ENCODE peak calls at places on chromosome 13, in four cellular contexts. One of them, this sample, is unnamed.

GRCh38 chr13:97068146-97068545 is 73.9 kb upstream of the OXGR1 start:
- DNase-seq in cardiac muscle cell: no peak
- DNase-seq in testis: no peak
- DNase-seq in coronary artery: no peak
- DNase-seq in this sample: peak; percentile 42

GRCh38 chr13:30301827-30302226 is 5.5 kb downstream of the KATNAL1 start:
- DNase-seq in cardiac muscle cell: no peak
- DNase-seq in testis: no peak
- DNase-seq in coronary artery: no peak
- DNase-seq in this sample: no peak

GRCh38 chr13:112616586-112617381 is 28.8 kb upstream of the TUBGCP3 start:
- DNase-seq in cardiac muscle cell: peak; percentile 53
- DNase-seq in coronary artery: no peak
- DNase-seq in testis: peak; percentile 58
- DNase-seq in this sample: peak; percentile 17

GRCh38 chr13:109610517-109610916 is 175.9 kb downstream of the IRS2 start:
- DNase-seq in testis: peak; percentile 46
- DNase-seq in cardiac muscle cell: peak; percentile 27
- DNase-seq in coronary artery: no peak
- DNase-seq in this sample: peak; percentile 33

GRCh38 chr13:66427330-66427990 is 802.7 kb downstream of the PCDH9 start:
- DNase-seq in testis: no peak
- DNase-seq in coronary artery: no peak
- DNase-seq in cardiac muscle cell: no peak
- DNase-seq in this sample: no peak

GRCh38 chr13:112959701-112960542 is 9.1 kb upstream of the MCF2L start:
- DNase-seq in testis: no peak
- DNase-seq in cardiac muscle cell: no peak
- DNase-seq in coronary artery: no peak
- DNase-seq in this sample: no peak

GRCh38 chr13:51291341-51291740 is 48.1 kb upstream of the SERPINE3 start:
- DNase-seq in coronary artery: peak; percentile 54
- DNase-seq in testis: no peak
- DNase-seq in cardiac muscle cell: no peak
- DNase-seq in this sample: no peak

GRCh38 chr13:35140321-35140720 is 198.3 kb downstream of the NBEA start:
- DNase-seq in cardiac muscle cell: no peak
- DNase-seq in coronary artery: no peak
- DNase-seq in testis: no peak
- DNase-seq in this sample: no peak

GRCh38 chr13:113458218-113459065 is 5.2 kb upstream of the ADPRHL1 start:
- DNase-seq in testis: peak; percentile 51
- DNase-seq in cardiac muscle cell: peak; percentile 56
- DNase-seq in coronary artery: no peak
- DNase-seq in this sample: peak; percentile 64

GRCh38 chr13:46655727-46656180 is 102.8 kb downstream of the LRCH1 start:
- DNase-seq in cardiac muscle cell: peak; percentile 25
- DNase-seq in coronary artery: no peak
- DNase-seq in testis: peak; percentile 26
- DNase-seq in this sample: no peak

GRCh38 chr13:113777311-113778260 is 18.6 kb downstream of the TMEM255B start:
- DNase-seq in coronary artery: no peak
- DNase-seq in cardiac muscle cell: peak; percentile 81
- DNase-seq in testis: no peak
- DNase-seq in this sample: peak; percentile 44

GRCh38 chr13:111967572-111968201 is 99.3 kb upstream of the SOX1 start:
- DNase-seq in coronary artery: no peak
- DNase-seq in cardiac muscle cell: no peak
- DNase-seq in testis: peak; percentile 49
- DNase-seq in this sample: no peak

GRCh38 chr13:80753951-80754350 is 413.0 kb upstream of the SPRY2 start:
- DNase-seq in cardiac muscle cell: no peak
- DNase-seq in coronary artery: no peak
- DNase-seq in testis: no peak
- DNase-seq in this sample: peak; percentile 12

GRCh38 chr13:45207319-45207718 is 6.5 kb upstream of the KCTD4 start:
- DNase-seq in cardiac muscle cell: no peak
- DNase-seq in testis: no peak
- DNase-seq in coronary artery: no peak
- DNase-seq in this sample: peak; percentile 29

GRCh38 chr13:79530270-79530669 is 49.3 kb downstream of the NDFIP2 start:
- DNase-seq in cardiac muscle cell: no peak
- DNase-seq in testis: no peak
- DNase-seq in coronary artery: no peak
- DNase-seq in this sample: peak; percentile 23

GRCh38 chr13:73521291-73521626 is 462.5 kb downstream of the KLF5 start:
- DNase-seq in cardiac muscle cell: no peak
- DNase-seq in coronary artery: no peak
- DNase-seq in testis: no peak
- DNase-seq in this sample: no peak

GRCh38 chr13:37074703-37075102 is 15.2 kb upstream of the SUPT20H start:
- DNase-seq in coronary artery: no peak
- DNase-seq in testis: no peak
- DNase-seq in cardiac muscle cell: peak; percentile 9
- DNase-seq in this sample: no peak

GRCh38 chr13:34515201-34515600 is 426.9 kb upstream of the NBEA start:
- DNase-seq in coronary artery: no peak
- DNase-seq in cardiac muscle cell: no peak
- DNase-seq in testis: no peak
- DNase-seq in this sample: no peak

GRCh38 chr13:109479991-109480696 is 306.2 kb downstream of the IRS2 start:
- DNase-seq in coronary artery: no peak
- DNase-seq in testis: peak; percentile 69
- DNase-seq in cardiac muscle cell: peak; percentile 19
- DNase-seq in this sample: no peak

GRCh38 chr13:61286148-61286745 is 129.4 kb downstream of the PCDH20 start:
- DNase-seq in cardiac muscle cell: peak; percentile 3
- DNase-seq in testis: no peak
- DNase-seq in coronary artery: no peak
- DNase-seq in this sample: peak; percentile 47

GRCh38 chr13:74930402-74931165 is 551.4 kb downstream of the TBC1D4 start:
- DNase-seq in cardiac muscle cell: no peak
- DNase-seq in coronary artery: no peak
- DNase-seq in testis: no peak
- DNase-seq in this sample: no peak

GRCh38 chr13:36907801-36908200 is 12.2 kb downstream of the SMAD9 start:
- DNase-seq in coronary artery: no peak
- DNase-seq in testis: no peak
- DNase-seq in cardiac muscle cell: no peak
- DNase-seq in this sample: no peak

GRCh38 chr13:59259416-59260000 is 904.2 kb downstream of the DIAPH3 start:
- DNase-seq in cardiac muscle cell: no peak
- DNase-seq in coronary artery: no peak
- DNase-seq in testis: no peak
- DNase-seq in this sample: no peak

GRCh38 chr13:110284809-110285519 is 22.0 kb downstream of the COL4A1 start:
- DNase-seq in coronary artery: peak; percentile 38
- DNase-seq in testis: no peak
- DNase-seq in cardiac muscle cell: no peak
- DNase-seq in this sample: no peak

GRCh38 chr13:45282994-45283393 is 58.0 kb downstream of the TPT1 start:
- DNase-seq in coronary artery: no peak
- DNase-seq in testis: no peak
- DNase-seq in cardiac muscle cell: no peak
- DNase-seq in this sample: no peak

GRCh38 chr13:110263906-110264305 is 43.1 kb downstream of the COL4A1 start:
- DNase-seq in cardiac muscle cell: no peak
- DNase-seq in testis: peak; percentile 72
- DNase-seq in coronary artery: no peak
- DNase-seq in this sample: no peak

GRCh38 chr13:71879129-71879535 is 12.1 kb upstream of the DACH1 start:
- DNase-seq in coronary artery: no peak
- DNase-seq in cardiac muscle cell: peak; percentile 59
- DNase-seq in testis: no peak
- DNase-seq in this sample: peak; percentile 70

GRCh38 chr13:53237696-53238095 is 209.1 kb downstream of the OLFM4 start:
- DNase-seq in testis: no peak
- DNase-seq in coronary artery: no peak
- DNase-seq in cardiac muscle cell: no peak
- DNase-seq in this sample: peak; percentile 56

GRCh38 chr13:112103971-112104872 is 37.3 kb downstream of the SOX1 start:
- DNase-seq in coronary artery: no peak
- DNase-seq in testis: no peak
- DNase-seq in cardiac muscle cell: peak; percentile 29
- DNase-seq in this sample: no peak

GRCh38 chr13:97300871-97301270 is 78.7 kb downstream of the MBNL2 start:
- DNase-seq in cardiac muscle cell: no peak
- DNase-seq in testis: no peak
- DNase-seq in coronary artery: no peak
- DNase-seq in this sample: no peak

GRCh38 chr13:39890537-39890936 is 235.1 kb downstream of the COG6 start:
- DNase-seq in cardiac muscle cell: no peak
- DNase-seq in coronary artery: no peak
- DNase-seq in testis: no peak
- DNase-seq in this sample: no peak

GRCh38 chr13:39894586-39894985 is 239.1 kb downstream of the COG6 start:
- DNase-seq in coronary artery: no peak
- DNase-seq in cardiac muscle cell: no peak
- DNase-seq in testis: no peak
- DNase-seq in this sample: no peak

GRCh38 chr13:39895254-39895653 is 239.8 kb downstream of the COG6 start:
- DNase-seq in cardiac muscle cell: peak; percentile 44
- DNase-seq in testis: no peak
- DNase-seq in coronary artery: no peak
- DNase-seq in this sample: no peak

GRCh38 chr13:39893808-39894207 is 238.3 kb downstream of the COG6 start:
- DNase-seq in cardiac muscle cell: no peak
- DNase-seq in coronary artery: no peak
- DNase-seq in testis: peak; percentile 25
- DNase-seq in this sample: no peak

DNA sequence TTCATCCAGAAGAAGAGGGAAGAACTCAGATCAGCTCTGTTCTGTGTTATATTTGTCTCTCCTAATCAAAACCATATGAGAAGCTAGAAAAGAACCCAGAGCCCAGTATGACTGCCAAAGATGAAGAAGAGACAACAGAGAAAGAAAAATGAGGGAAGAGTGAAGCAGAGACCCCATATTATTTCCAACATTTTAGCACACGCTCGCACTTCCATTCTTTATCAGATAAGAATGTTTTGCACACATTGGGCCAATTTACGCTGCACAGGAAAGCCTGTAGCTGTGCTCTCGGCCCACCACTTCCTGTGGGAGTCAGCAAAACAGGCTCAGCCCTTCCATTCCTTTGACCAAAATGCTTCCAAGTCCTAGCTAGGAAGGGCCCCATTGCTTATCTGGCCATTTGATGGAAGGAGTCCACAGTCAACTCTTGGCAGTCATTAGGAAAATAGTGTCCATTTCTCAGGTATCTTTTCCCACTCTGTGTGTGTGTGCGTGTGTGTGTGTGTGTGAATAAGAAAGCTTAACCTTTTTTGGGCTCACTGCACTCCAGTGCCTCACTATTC is 237.3 kb downstream of the COG6 start:
- DNase-seq in coronary artery: no peak
- DNase-seq in cardiac muscle cell: no peak
- DNase-seq in testis: peak; percentile 14
- DNase-seq in this sample: no peak
- H3K4me3 ChIP-seq in coronary artery: no peak overlapping the region
- H3K4me3 ChIP-seq in cardiac muscle cell: no peak overlapping the region
- H3K4me3 ChIP-seq in testis: no peak overlapping the region
- H3K4me3 ChIP-seq in this sample: no peak overlapping the region

DNA sequence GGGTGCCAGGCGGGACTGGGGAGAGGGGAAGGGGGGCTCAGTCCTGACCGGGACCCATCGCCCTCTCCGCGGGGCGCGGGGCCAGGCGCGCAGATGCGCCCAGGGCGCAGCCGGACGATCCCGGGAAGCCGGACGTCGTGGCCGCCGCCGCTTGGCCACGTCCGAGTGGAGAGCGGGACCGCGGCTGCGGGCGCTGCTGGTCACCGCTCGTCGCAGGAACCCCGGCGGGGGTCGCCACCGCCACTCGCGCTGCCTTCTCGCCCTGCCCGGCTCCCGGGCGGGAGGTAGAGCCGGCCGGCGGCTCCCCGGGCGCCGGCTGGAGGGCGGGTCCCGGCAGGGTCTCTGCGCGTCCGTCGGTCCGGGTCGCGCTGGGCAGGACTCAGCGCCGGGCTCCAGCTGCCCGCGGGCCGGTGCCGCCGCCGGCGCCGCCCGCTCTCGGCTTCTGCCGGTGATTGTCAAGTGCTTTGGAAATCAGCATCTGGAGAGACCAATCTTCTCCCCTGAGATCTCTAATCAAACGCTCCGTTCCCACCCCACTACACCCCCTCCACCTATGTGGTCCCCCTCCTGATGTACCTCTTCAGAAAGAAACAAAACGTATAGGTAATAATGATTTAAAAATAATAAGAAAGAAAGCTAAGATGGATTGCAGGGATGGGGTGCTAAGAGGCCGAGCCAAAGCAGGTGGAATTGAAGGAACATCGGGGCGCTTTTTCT is 464.4 kb downstream of the ITGBL1 start:
- DNase-seq in coronary artery: no peak
- DNase-seq in testis: no peak
- DNase-seq in cardiac muscle cell: peak; percentile 16
- DNase-seq in this sample: no peak
- H3K4me3 ChIP-seq in coronary artery: peak overlapping the region; percentile 72
- H3K4me3 ChIP-seq in testis: peak overlapping the region; percentile 21
- H3K4me3 ChIP-seq in cardiac muscle cell: peak overlapping the region; percentile 23
- H3K4me3 ChIP-seq in this sample: no peak overlapping the region

DNA sequence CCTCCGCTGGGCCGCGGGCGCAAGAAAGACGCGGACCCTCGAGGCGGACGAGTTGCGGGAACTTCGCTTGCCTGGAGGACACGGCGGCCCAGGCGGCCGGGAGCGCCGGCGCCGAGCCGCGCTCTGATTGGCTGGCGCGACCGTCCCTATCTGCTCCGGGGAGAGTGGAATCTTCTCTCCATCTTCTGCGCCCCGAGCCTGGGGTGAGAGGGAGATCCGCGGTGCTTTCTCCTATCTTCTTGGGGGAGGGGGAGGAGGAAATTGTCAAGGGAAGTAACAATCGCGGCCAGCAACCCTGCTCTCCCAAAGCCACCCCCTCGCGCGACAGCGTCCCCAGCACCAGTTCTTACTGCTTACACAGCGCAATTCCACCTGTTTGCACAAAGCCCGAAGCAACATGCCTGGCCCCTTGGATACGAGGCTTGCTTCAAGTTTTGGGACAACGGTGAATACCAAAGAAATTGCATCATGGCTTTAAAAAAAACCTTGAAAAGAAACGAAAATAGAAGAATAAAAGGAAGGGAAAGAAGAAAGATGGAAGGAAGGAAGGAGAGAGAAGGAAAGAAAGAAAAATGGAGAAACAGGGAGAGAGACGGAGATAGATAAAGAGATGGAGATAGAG is 4.8 kb downstream of the SOX21 start:
- DNase-seq in cardiac muscle cell: no peak
- DNase-seq in coronary artery: no peak
- DNase-seq in testis: no peak
- DNase-seq in this sample: no peak
- H3K4me3 ChIP-seq in cardiac muscle cell: no peak overlapping the region
- H3K4me3 ChIP-seq in coronary artery: peak overlapping the region; percentile 52
- H3K4me3 ChIP-seq in testis: no peak overlapping the region
- H3K4me3 ChIP-seq in this sample: peak overlapping the region; percentile 46

GRCh38 chr13:44079413-44080205 is 199.9 kb downstream of the LACC1 start:
- DNase-seq in coronary artery: no peak
- DNase-seq in testis: no peak
- DNase-seq in cardiac muscle cell: no peak
- DNase-seq in this sample: no peak
- H3K4me3 ChIP-seq in coronary artery: no peak overlapping the region
- H3K4me3 ChIP-seq in testis: no peak overlapping the region
- H3K4me3 ChIP-seq in cardiac muscle cell: no peak overlapping the region
- H3K4me3 ChIP-seq in this sample: no peak overlapping the region

This sample was measured in SJCRH30.